ENCODE peak calls at places on chromosomes 16 and 17, in six cellular contexts. W is Peyer's patch, O is ovary, K is A549, Y is fibroblast of lung, A is tibial nerve. T is an unnamed sample. For H3K4me1, the result is how much of the 10 kb centered on the place peaks cover.

GRCh38 chr16:14600164-14600563 is 29.9 kb downstream of the PARN start:
- DNase-seq in W (no peak), O (no peak), K (peak), Y (peak), A (no peak), T (no peak)

GRCh38 chr17:17886747-17887146 is 50.0 kb upstream of the SREBF1 start:
- DNase-seq in W (no peak), O (no peak), K (no peak), Y (no peak), A (no peak), T (no peak)

GRCh38 chr16:15739940-15740339 is 89.9 kb downstream of the NDE1 start:
- DNase-seq in W (no peak), O (peak), K (no peak), Y (no peak), A (no peak), T (no peak)

GRCh38 chr17:63189082-63189481 is 223.0 kb downstream of the TANC2 start:
- DNase-seq in W (no peak), O (no peak), K (no peak), Y (peak), A (no peak), T (no peak)

GRCh38 chr16:73083271-73083670 is 35.3 kb upstream of the ZFHX3 start:
- DNase-seq in W (no peak), O (no peak), K (no peak), Y (peak), A (no peak), T (no peak)

GRCh38 chr16:50303605-50304466 is 37.5 kb downstream of the ADCY7 start:
- DNase-seq in W (peak), O (peak), K (no peak), Y (peak), A (no peak), T (no peak)

GRCh38 chr17:81537856-81538555 is 9.8 kb downstream of the FSCN2 start:
- DNase-seq in W (no peak), O (no peak), K (no peak), Y (no peak), A (no peak), T (no peak)

GRCh38 chr16:69610356-69610755 is 44.6 kb downstream of the NFAT5 start:
- DNase-seq in W (no peak), O (no peak), K (no peak), Y (peak), A (no peak), T (no peak)

GRCh38 chr16:79294568-79294967 is 306.0 kb downstream of the MAF start:
- DNase-seq in W (peak), O (no peak), K (no peak), Y (no peak), A (no peak), T (no peak)

GRCh38 chr16:67016143-67016542 is 12.8 kb upstream of the CBFB start:
- DNase-seq in W (peak), O (no peak), K (no peak), Y (no peak), A (no peak), T (no peak)

GRCh38 chr17:1904273-1905052 is 74.7 kb downstream of the RPA1 start:
- DNase-seq in W (no peak), O (no peak), K (no peak), Y (no peak), A (no peak), T (no peak)

GRCh38 chr17:47644324-47644723 is 5.4 kb upstream of the KPNB1 start:
- DNase-seq in W (no peak), O (no peak), K (no peak), Y (no peak), A (no peak), T (no peak)

GRCh38 chr17:57009737-57010445 is 32.0 kb downstream of the SCPEP1 start:
- DNase-seq in W (peak), O (peak), K (peak), Y (peak), A (no peak), T (peak)

GRCh38 chr17:78317817-78318400 is 42.0 kb downstream of the SOCS3 start:
- DNase-seq in W (no peak), O (peak), K (no peak), Y (no peak), A (no peak), T (no peak)

GRCh38 chr16:55257971-55258613 is 65.9 kb upstream of the IRX6 start:
- DNase-seq in W (peak), O (no peak), K (no peak), Y (peak), A (no peak), T (peak)

GRCh38 chr17:35738519-35739133 is 7.2 kb downstream of the RASL10B start:
- DNase-seq in W (no peak), O (no peak), K (no peak), Y (no peak), A (no peak), T (no peak)

GRCh38 chr17:59377410-59377809 is 46.0 kb downstream of the YPEL2 start:
- DNase-seq in W (no peak), O (no peak), K (no peak), Y (peak), A (no peak), T (no peak)

GRCh38 chr17:63954402-63955063 is 18.2 kb downstream of the SCN4A start:
- DNase-seq in W (peak), O (no peak), K (no peak), Y (no peak), A (no peak), T (peak)

GRCh38 chr16:17983847-17984639 is 352.5 kb downstream of the NPIPA8 start:
- DNase-seq in W (no peak), O (no peak), K (no peak), Y (no peak), A (no peak), T (no peak)

GRCh38 chr16:82134884-82135283 is 35.1 kb downstream of the MPHOSPH6 start:
- DNase-seq in W (no peak), O (no peak), K (no peak), Y (no peak), A (no peak), T (no peak)

GRCh38 chr16:51734220-51734619 is 583.1 kb upstream of the SALL1 start:
- DNase-seq in W (no peak), O (no peak), K (no peak), Y (no peak), A (no peak), T (no peak)

GRCh38 chr17:70111201-70111600 is 36.2 kb downstream of the KCNJ16 start:
- DNase-seq in W (no peak), O (no peak), K (no peak), Y (no peak), A (no peak), T (no peak)

GRCh38 chr17:19447085-19447583 is 36.1 kb downstream of the RNF112 start:
- DNase-seq in W (peak), O (peak), K (peak), Y (peak), A (peak), T (peak)

GRCh38 chr16:20147091-20147490 is 73.4 kb upstream of the GPR139 start:
- DNase-seq in W (no peak), O (no peak), K (no peak), Y (no peak), A (no peak), T (no peak)

GRCh38 chr16:18841833-18842525 is 40.6 kb upstream of the ARL6IP1 start:
- DNase-seq in W (no peak), O (no peak), K (no peak), Y (no peak), A (no peak), T (no peak)

GRCh38 chr17:47239663-47240374 is 13.8 kb upstream of the ITGB3 start:
- DNase-seq in W (peak), O (peak), K (peak), Y (peak), A (peak), T (peak)

GRCh38 chr16:75254359-75254837 is 3.0 kb upstream of the BCAR1 start:
- DNase-seq in W (no peak), O (no peak), K (peak), Y (peak), A (no peak), T (peak)

GRCh38 chr16:12876778-12877177 is 24.6 kb upstream of the SHISA9 start:
- DNase-seq in W (no peak), O (no peak), K (no peak), Y (no peak), A (no peak), T (no peak)

GRCh38 chr17:50627782-50628601 is 6.7 kb upstream of the ABCC3 start:
- DNase-seq in W (peak), O (peak), K (no peak), Y (no peak), A (no peak), T (peak)

GRCh38 chr16:23072084-23072599 is 77.1 kb downstream of the USP31 start:
- DNase-seq in W (peak), O (peak), K (peak), Y (peak), A (peak), T (peak)

GRCh38 chr16:78689031-78689430 is 589.6 kb downstream of the WWOX start:
- DNase-seq in W (no peak), O (no peak), K (no peak), Y (no peak), A (no peak), T (no peak)

GRCh38 chr16:24822542-24822941 is 23.2 kb upstream of the SLC5A11 start:
- DNase-seq in W (no peak), O (no peak), K (no peak), Y (no peak), A (no peak), T (no peak)

GRCh38 chr17:79577485-79578187 is 33.2 kb downstream of the RBFOX3 start:
- DNase-seq in W (no peak), O (no peak), K (no peak), Y (no peak), A (no peak), T (no peak)

GRCh38 chr16:86777098-86777946 is 199.0 kb downstream of the FOXL1 start:
- DNase-seq in W (peak), O (no peak), K (no peak), Y (no peak), A (no peak), T (no peak)

GRCh38 chr17:37490638-37491614 is 1.2 kb downstream of the DUSP14 start:
- DNase-seq in W (no peak), O (peak), K (peak), Y (peak), A (no peak), T (peak)

GRCh38 chr17:50638851-50639767 is 4.4 kb downstream of the ABCC3 start:
- DNase-seq in W (peak), O (peak), K (peak), Y (peak), A (peak), T (peak)

GRCh38 chr16:67264866-67265265 is 14.5 kb upstream of the PLEKHG4 start:
- DNase-seq in W (no peak), O (peak), K (no peak), Y (no peak), A (no peak), T (no peak)

GRCh38 chr17:81923302-81924260 is 4.0 kb downstream of the MAFG start:
- DNase-seq in W (peak), O (peak), K (peak), Y (peak), A (peak), T (peak)

GRCh38 chr17:53058031-53058430 is 764.7 kb upstream of the KIF2B start:
- DNase-seq in W (no peak), O (no peak), K (no peak), Y (no peak), A (no peak), T (no peak)

GRCh38 chr17:59513934-59514841 is 51.2 kb upstream of the DHX40 start:
- DNase-seq in W (peak), O (peak), K (peak), Y (peak), A (peak), T (peak)

DNA sequence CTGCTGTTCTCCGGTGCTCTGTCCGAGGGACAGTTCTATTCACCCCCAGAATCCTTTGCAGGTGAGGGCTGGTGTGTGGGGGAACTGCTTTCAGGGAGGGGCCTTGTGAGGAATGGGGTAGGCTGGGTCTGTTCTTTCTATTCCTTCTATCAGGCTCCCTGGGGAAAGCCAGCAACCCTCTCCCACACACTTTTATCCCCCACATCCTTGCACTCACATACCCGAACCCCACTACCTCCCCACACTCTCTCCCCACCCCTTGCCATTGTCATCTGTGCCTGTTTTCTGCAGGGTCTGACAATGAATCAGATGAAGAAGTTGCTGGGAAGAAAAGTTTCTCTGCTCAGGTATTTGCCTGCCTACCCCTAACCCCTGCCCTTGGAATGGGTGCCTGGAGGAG is 6.4 kb upstream of the TCAP start:
- DNase-seq in W (no peak), O (no peak), K (no peak), Y (no peak), A (no peak), T (no peak)
- H3K4me1 ChIP-seq in W (under half), O (under half), K (under half), Y (under half), A (under half), T (under half)

DNA sequence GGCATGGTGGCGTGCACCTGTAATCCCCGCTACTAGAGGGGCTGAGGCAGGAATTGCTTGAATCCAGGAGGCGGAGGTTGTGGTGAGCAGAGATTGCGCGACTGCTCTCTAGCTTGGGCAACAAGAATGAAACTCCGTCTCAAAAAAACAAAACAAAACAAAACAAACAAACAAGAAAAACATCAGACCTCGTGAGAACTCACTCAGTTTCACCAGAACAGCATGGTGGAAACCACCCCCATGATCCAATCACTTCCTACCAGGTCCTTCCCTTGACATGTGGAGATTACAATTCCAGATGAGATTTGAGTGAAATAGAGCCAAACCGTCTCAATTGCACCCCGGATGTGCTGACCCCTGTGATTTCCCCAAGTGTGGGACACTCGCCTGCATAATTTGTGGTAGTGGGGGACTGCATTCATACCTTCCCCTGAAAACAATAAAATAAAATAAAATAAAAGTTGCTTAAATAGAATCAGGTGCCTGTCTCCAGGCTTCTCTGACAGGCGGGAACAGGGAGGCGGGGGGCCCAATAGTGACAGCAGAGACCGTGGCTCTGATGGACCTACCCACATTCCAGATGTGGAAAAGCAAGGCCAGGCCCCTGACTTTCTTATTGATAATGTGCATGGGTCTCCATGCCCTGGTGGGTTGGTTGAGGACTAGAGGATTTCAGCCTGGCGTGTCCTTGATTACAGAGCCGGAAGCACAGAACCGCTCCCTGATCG is 13.1 kb downstream of the ZSCAN10 start:
- DNase-seq in W (no peak), O (no peak), K (no peak), Y (no peak), A (no peak), T (no peak)
- H3K27ac ChIP-seq in W (no peak), O (no peak), K (no peak), Y (no peak), A (peak), T (no peak)

GRCh38 chr17:74290340-74290739 is 16.3 kb downstream of the DNAI2 start:
- DNase-seq in W (no peak), O (no peak), K (no peak), Y (no peak), A (no peak), T (no peak)
- TF ChIP-seq CTCF in W (no peak), O (no peak), K (no peak), Y (no peak), A (no peak), T (no peak)

GRCh38 chr16:72009779-72010178 is 1.2 kb downstream of the DHODH start:
- DNase-seq in W (no peak), O (no peak), K (no peak), Y (no peak), A (no peak), T (no peak)
- H3K4me1 ChIP-seq in W (under half), O (under half), K (under half), Y (under half), A (under half), T (under half)

GRCh38 chr17:72935984-72936383 is 156.5 kb downstream of the SLC39A11 start:
- DNase-seq in W (no peak), O (no peak), K (no peak), Y (no peak), A (no peak), T (no peak)

GRCh38 chr17:72931163-72931562 is 161.3 kb downstream of the SLC39A11 start:
- DNase-seq in W (no peak), O (no peak), K (no peak), Y (no peak), A (no peak), T (no peak)

GRCh38 chr17:72937687-72938086 is 154.8 kb downstream of the SLC39A11 start:
- DNase-seq in W (no peak), O (no peak), K (no peak), Y (no peak), A (no peak), T (no peak)

GRCh38 chr17:72931635-72932034 is 160.9 kb downstream of the SLC39A11 start:
- DNase-seq in W (peak), O (no peak), K (no peak), Y (no peak), A (no peak), T (no peak)

GRCh38 chr17:72934927-72935326 is 157.6 kb downstream of the SLC39A11 start:
- DNase-seq in W (no peak), O (no peak), K (no peak), Y (no peak), A (no peak), T (no peak)
- H3K27ac ChIP-seq in W (no peak), O (no peak), K (no peak), Y (no peak), A (no peak), T (no peak)

DNA sequence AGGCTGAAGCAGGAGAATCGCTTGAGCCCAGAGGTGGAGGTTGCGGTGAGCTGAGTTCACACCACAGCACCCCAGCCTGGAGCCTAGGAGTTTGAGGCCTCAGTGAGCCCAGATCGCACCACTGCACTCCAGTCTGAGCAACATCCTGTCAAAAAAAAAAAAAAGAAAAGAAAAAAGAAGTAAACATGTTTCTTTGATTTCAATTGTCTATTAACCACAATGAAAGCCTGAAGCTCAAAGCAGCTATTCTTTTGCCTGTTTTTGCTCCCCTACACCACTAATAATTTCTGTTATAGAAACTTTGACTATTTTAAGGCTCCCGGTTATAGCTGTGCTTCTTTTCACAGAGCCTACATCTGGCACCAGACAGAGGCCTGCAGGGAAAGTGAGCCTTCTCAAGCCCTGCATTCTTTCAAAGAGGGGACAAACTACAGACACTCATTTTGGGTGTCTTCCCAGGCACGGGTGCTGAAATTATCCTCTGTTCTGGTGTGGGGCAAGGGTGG is 14.1 kb upstream of the SLC52A1 start:
- DNase-seq in W (peak), O (no peak), K (no peak), Y (no peak), A (no peak), T (peak)
- TF ChIP-seq CTCF in W (no peak), O (no peak), K (no peak), Y (no peak), A (no peak), T (no peak)